ENCODE peak calls at places on chromosomes 6 and 20, in four cellular contexts. H is GF-D8; G is WTC11; Y is CD8-positive, alpha-beta memory T cell. K is an unnamed sample.

GRCh38 chr6:49001856-49002255 is 461.2 kb downstream of the MMUT start:
- DNase-seq in G (no peak), H (no peak), Y (no peak), K (no peak)

GRCh38 chr6:6975395-6976111 is 132.2 kb upstream of the RREB1 start:
- DNase-seq in H (peak; percentile 43), Y (no peak), G (no peak), K (no peak)

GRCh38 chr20:22861231-22861980 is 173.7 kb upstream of the SSTR4 start:
- DNase-seq in H (no peak), G (no peak), Y (no peak), K (no peak)

GRCh38 chr6:157823523-157824370 is 701 bp downstream of the SNX9 start:
- DNase-seq in H (no peak), Y (peak; percentile 28), G (peak; percentile 26), K (peak; percentile 49)

GRCh38 chr6:1614448-1614766 is 4.7 kb downstream of the FOXC1 start:
- DNase-seq in G (peak; percentile 42), Y (no peak), H (no peak), K (no peak)

GRCh38 chr6:11592289-11592906 is 54.8 kb downstream of the TMEM170B start:
- DNase-seq in G (no peak), Y (no peak), H (no peak), K (no peak)

GRCh38 chr6:41732601-41733348 is 2.6 kb downstream of the TFEB start:
- DNase-seq in G (no peak), Y (peak; percentile 51), H (no peak), K (no peak)

GRCh38 chr6:38501931-38502330 is 137.8 kb downstream of the BTBD9 start:
- DNase-seq in G (no peak), H (no peak), Y (no peak), K (no peak)

GRCh38 chr6:138339024-138339423 is 38.7 kb upstream of the SMIM28 start:
- DNase-seq in G (no peak), Y (no peak), H (no peak), K (no peak)

GRCh38 chr6:130760006-130760405 is 67.2 kb upstream of the SMLR1 start:
- DNase-seq in G (peak; percentile 60), Y (no peak), H (no peak), K (peak; percentile 52)

GRCh38 chr6:69868252-69868804 is 2.0 kb downstream of the COL19A1 start:
- DNase-seq in Y (no peak), H (no peak), G (no peak), K (no peak)

GRCh38 chr6:22250486-22250885 is 46.4 kb downstream of the PRL start:
- DNase-seq in G (peak; percentile 53), H (no peak), Y (no peak), K (no peak)

GRCh38 chr20:36632487-36633284 is 13.3 kb downstream of the SLA2 start:
- DNase-seq in Y (no peak), H (no peak), G (peak; percentile 70), K (no peak)

GRCh38 chr20:35306931-35307517 is 14.8 kb upstream of the FAM83C start:
- DNase-seq in Y (no peak), G (peak; percentile 77), H (no peak), K (peak; percentile 66)

GRCh38 chr6:163066200-163066599 is 338.4 kb downstream of the PACRG start:
- DNase-seq in Y (no peak), H (no peak), G (no peak), K (no peak)

GRCh38 chr20:60001027-60001567 is 42.9 kb downstream of the CDH26 start:
- DNase-seq in G (no peak), Y (no peak), H (no peak), K (no peak)

GRCh38 chr20:45426621-45427020 is 10.7 kb downstream of the PIGT start:
- DNase-seq in G (no peak), H (no peak), Y (no peak), K (no peak)

GRCh38 chr6:96900873-96901272 is 3.2 kb upstream of the NDUFAF4 start:
- DNase-seq in H (no peak), G (no peak), Y (no peak), K (no peak)

GRCh38 chr6:129731396-129731795 is 21.4 kb upstream of the ARHGAP18 start:
- DNase-seq in Y (no peak), H (no peak), G (no peak), K (no peak)

GRCh38 chr6:85986681-85987080 is 344.0 kb upstream of the SYNCRIP start:
- DNase-seq in H (no peak), Y (no peak), G (no peak), K (no peak)

GRCh38 chr6:43274916-43275597 is 23.0 kb upstream of the SLC22A7 start:
- DNase-seq in H (no peak), Y (peak; percentile 11), G (no peak), K (no peak)

GRCh38 chr6:166999845-167000253 is 652 bp downstream of the CEP43 start:
- DNase-seq in G (no peak), H (no peak), Y (no peak), K (no peak)

GRCh38 chr20:63594043-63594561 is 20.1 kb upstream of the HELZ2 start:
- DNase-seq in H (no peak), G (no peak), Y (no peak), K (no peak)

GRCh38 chr6:107331409-107332386 is 127.7 kb downstream of the PDSS2 start:
- DNase-seq in H (no peak), Y (no peak), G (no peak), K (no peak)

GRCh38 chr6:128731249-128732165 is 151.4 kb upstream of the LAMA2 start:
- DNase-seq in Y (no peak), H (no peak), G (no peak), K (peak; percentile 48)

GRCh38 chr20:11247059-11247630 is 573.3 kb upstream of the JAG1 start:
- DNase-seq in G (no peak), Y (no peak), H (no peak), K (no peak)

GRCh38 chr6:36320475-36320874 is 16.2 kb downstream of the BNIP5 start:
- DNase-seq in G (no peak), H (no peak), Y (no peak), K (peak; percentile 8)

GRCh38 chr6:149433901-149434300 is 33.8 kb downstream of the SUMO4 start:
- DNase-seq in H (no peak), G (no peak), Y (no peak), K (no peak)

GRCh38 chr6:127586372-127586771 is 9.4 kb downstream of the C6orf58 start:
- DNase-seq in G (peak; percentile 35), H (no peak), Y (no peak), K (no peak)